ENCODE peak calls at places on chromosome 4, in six cellular contexts. One of them, this sample, is unnamed.

GRCh38 chr4:22720091-22720490 is 27.4 kb downstream of the GBA3 start:
- DNase-seq in gastrocnemius medialis: no peak
- DNase-seq in left lung: no peak
- DNase-seq in neural progenitor cell: no peak
- DNase-seq in GM23338: no peak
- DNase-seq in colonic mucosa: no peak
- DNase-seq in this sample: no peak

GRCh38 chr4:94603170-94603747 is 151.5 kb downstream of the PDLIM5 start:
- DNase-seq in left lung: no peak
- DNase-seq in neural progenitor cell: no peak
- DNase-seq in colonic mucosa: no peak
- DNase-seq in GM23338: no peak
- DNase-seq in gastrocnemius medialis: peak
- DNase-seq in this sample: no peak

GRCh38 chr4:76703123-76703490 is 194.8 kb downstream of the SOWAHB start:
- DNase-seq in neural progenitor cell: no peak
- DNase-seq in gastrocnemius medialis: no peak
- DNase-seq in colonic mucosa: no peak
- DNase-seq in GM23338: no peak
- DNase-seq in left lung: no peak
- DNase-seq in this sample: no peak

GRCh38 chr4:7857238-7857701 is 82.4 kb downstream of the AFAP1 start:
- DNase-seq in left lung: no peak
- DNase-seq in neural progenitor cell: no peak
- DNase-seq in gastrocnemius medialis: no peak
- DNase-seq in colonic mucosa: no peak
- DNase-seq in GM23338: no peak
- DNase-seq in this sample: peak

GRCh38 chr4:82043081-82043808 is 330.5 kb downstream of the HNRNPD start:
- DNase-seq in colonic mucosa: peak
- DNase-seq in left lung: no peak
- DNase-seq in GM23338: peak
- DNase-seq in neural progenitor cell: peak
- DNase-seq in gastrocnemius medialis: no peak
- DNase-seq in this sample: no peak

GRCh38 chr4:110634320-110635154 is 11.7 kb upstream of the PITX2 start:
- DNase-seq in left lung: no peak
- DNase-seq in gastrocnemius medialis: no peak
- DNase-seq in GM23338: peak
- DNase-seq in colonic mucosa: no peak
- DNase-seq in neural progenitor cell: no peak
- DNase-seq in this sample: no peak

GRCh38 chr4:15198070-15198727 is 195.9 kb downstream of the CPEB2 start:
- DNase-seq in left lung: no peak
- DNase-seq in colonic mucosa: no peak
- DNase-seq in GM23338: peak
- DNase-seq in gastrocnemius medialis: no peak
- DNase-seq in neural progenitor cell: no peak
- DNase-seq in this sample: no peak

GRCh38 chr4:105227054-105227453 is 80.4 kb downstream of the TET2 start:
- DNase-seq in gastrocnemius medialis: no peak
- DNase-seq in left lung: no peak
- DNase-seq in GM23338: no peak
- DNase-seq in colonic mucosa: no peak
- DNase-seq in neural progenitor cell: no peak
- DNase-seq in this sample: no peak

GRCh38 chr4:33306131-33306530 is 2586.0 kb downstream of the PCDH7 start:
- DNase-seq in GM23338: no peak
- DNase-seq in colonic mucosa: no peak
- DNase-seq in neural progenitor cell: no peak
- DNase-seq in left lung: no peak
- DNase-seq in gastrocnemius medialis: no peak
- DNase-seq in this sample: no peak

GRCh38 chr4:9691221-9692065 is 90.0 kb upstream of the DRD5 start:
- DNase-seq in gastrocnemius medialis: peak
- DNase-seq in colonic mucosa: peak
- DNase-seq in left lung: peak
- DNase-seq in GM23338: peak
- DNase-seq in neural progenitor cell: peak
- DNase-seq in this sample: peak

DNA sequence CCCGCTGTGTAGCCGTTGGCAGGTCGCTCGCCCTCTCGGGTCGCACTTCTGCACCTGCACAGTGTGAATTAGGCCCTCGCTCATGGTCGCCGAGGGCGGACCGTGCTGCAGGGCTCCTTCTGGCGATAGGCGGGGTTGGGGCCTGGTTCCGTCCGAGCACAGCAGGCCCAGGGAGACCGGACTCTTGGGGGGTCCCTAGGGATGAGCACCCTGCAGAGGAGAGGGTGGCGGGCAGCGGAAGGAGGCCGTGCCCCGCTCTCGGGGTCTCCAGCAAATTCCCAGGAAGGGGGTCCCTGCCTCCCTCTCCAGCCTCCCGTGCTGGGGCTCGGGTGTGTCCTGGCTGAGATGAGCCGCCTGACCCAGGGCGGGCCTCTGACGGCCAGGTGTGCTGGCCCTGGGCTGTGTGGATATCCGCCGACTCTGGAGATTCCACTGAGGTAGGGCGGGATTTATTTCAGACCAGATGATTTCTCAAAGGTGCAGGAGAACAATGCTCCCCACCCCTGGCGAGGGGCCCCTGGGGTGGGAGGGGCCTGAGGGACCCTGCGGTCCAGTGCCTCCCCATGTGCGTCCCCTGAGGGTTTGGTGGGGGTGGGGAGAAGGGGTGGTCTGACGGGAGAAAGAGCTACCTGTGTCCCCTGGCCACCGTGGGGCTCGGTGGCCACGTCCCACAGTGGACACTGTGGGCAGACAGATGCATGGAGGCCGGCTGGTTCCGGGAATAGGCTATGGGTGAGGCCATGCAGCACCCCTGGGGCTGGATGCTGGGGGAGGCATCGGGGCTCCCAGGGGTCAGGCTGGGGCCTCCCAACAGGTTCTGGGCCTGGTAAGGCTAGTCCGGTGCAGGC is 867 bp upstream of the FAM53A start:
- DNase-seq in left lung: no peak
- DNase-seq in gastrocnemius medialis: no peak
- DNase-seq in colonic mucosa: peak
- DNase-seq in GM23338: no peak
- DNase-seq in neural progenitor cell: no peak
- DNase-seq in this sample: no peak
- H3K27ac ChIP-seq in left lung: peak
- H3K27ac ChIP-seq in gastrocnemius medialis: peak
- H3K27ac ChIP-seq in colonic mucosa: peak
- H3K27ac ChIP-seq in GM23338: no peak
- H3K27ac ChIP-seq in neural progenitor cell: no peak
- H3K27ac ChIP-seq in this sample: peak

GRCh38 chr4:133148690-133149363 is at the start of gene PCDH10:
- DNase-seq in left lung: peak
- DNase-seq in neural progenitor cell: peak
- DNase-seq in colonic mucosa: peak
- DNase-seq in GM23338: peak
- DNase-seq in gastrocnemius medialis: peak
- DNase-seq in this sample: peak
- H3K4me3 ChIP-seq in left lung: peak
- H3K4me3 ChIP-seq in neural progenitor cell: peak
- H3K4me3 ChIP-seq in colonic mucosa: peak
- H3K4me3 ChIP-seq in GM23338: peak
- H3K4me3 ChIP-seq in gastrocnemius medialis: peak
- H3K4me3 ChIP-seq in this sample: peak

GRCh38 chr4:20552004-20552403 is 148.3 kb upstream of the PACRGL start:
- DNase-seq in neural progenitor cell: no peak
- DNase-seq in gastrocnemius medialis: no peak
- DNase-seq in left lung: no peak
- DNase-seq in GM23338: peak
- DNase-seq in colonic mucosa: no peak
- DNase-seq in this sample: no peak

GRCh38 chr4:20554134-20554533 is 146.1 kb upstream of the PACRGL start:
- DNase-seq in gastrocnemius medialis: no peak
- DNase-seq in GM23338: no peak
- DNase-seq in left lung: no peak
- DNase-seq in colonic mucosa: no peak
- DNase-seq in neural progenitor cell: no peak
- DNase-seq in this sample: no peak
- TF ChIP-seq CTCF in gastrocnemius medialis: no peak
- TF ChIP-seq CTCF in GM23338: no peak
- TF ChIP-seq CTCF in left lung: no peak
- TF ChIP-seq CTCF in colonic mucosa: no peak
- TF ChIP-seq CTCF in neural progenitor cell: no peak
- TF ChIP-seq CTCF in this sample: no peak

GRCh38 chr4:61556277-61556676 is 356.2 kb downstream of the ADGRL3 start:
- DNase-seq in neural progenitor cell: no peak
- DNase-seq in gastrocnemius medialis: no peak
- DNase-seq in left lung: no peak
- DNase-seq in colonic mucosa: no peak
- DNase-seq in GM23338: no peak
- DNase-seq in this sample: no peak
- H3K27ac ChIP-seq in neural progenitor cell: peak
- H3K27ac ChIP-seq in gastrocnemius medialis: no peak
- H3K27ac ChIP-seq in left lung: no peak
- H3K27ac ChIP-seq in colonic mucosa: peak
- H3K27ac ChIP-seq in GM23338: no peak
- H3K27ac ChIP-seq in this sample: no peak

GRCh38 chr4:139039044-139039443 is 23.5 kb downstream of the NOCT start:
- DNase-seq in colonic mucosa: no peak
- DNase-seq in gastrocnemius medialis: no peak
- DNase-seq in left lung: no peak
- DNase-seq in GM23338: no peak
- DNase-seq in neural progenitor cell: no peak
- DNase-seq in this sample: no peak
- H3K4me3 ChIP-seq in colonic mucosa: no peak
- H3K4me3 ChIP-seq in gastrocnemius medialis: no peak
- H3K4me3 ChIP-seq in left lung: no peak
- H3K4me3 ChIP-seq in GM23338: no peak
- H3K4me3 ChIP-seq in neural progenitor cell: no peak
- H3K4me3 ChIP-seq in this sample: no peak

GRCh38 chr4:98055800-98056501 is 87.3 kb downstream of the STPG2 start:
- DNase-seq in gastrocnemius medialis: no peak
- DNase-seq in colonic mucosa: no peak
- DNase-seq in GM23338: peak
- DNase-seq in left lung: peak
- DNase-seq in neural progenitor cell: no peak
- DNase-seq in this sample: no peak
- TF ChIP-seq CTCF in gastrocnemius medialis: no peak
- TF ChIP-seq CTCF in colonic mucosa: no peak
- TF ChIP-seq CTCF in GM23338: peak
- TF ChIP-seq CTCF in left lung: no peak
- TF ChIP-seq CTCF in neural progenitor cell: no peak
- TF ChIP-seq CTCF in this sample: no peak

GRCh38 chr4:51958199-51958968 is 61.8 kb downstream of the LRRC66 start:
- DNase-seq in neural progenitor cell: peak
- DNase-seq in colonic mucosa: no peak
- DNase-seq in GM23338: no peak
- DNase-seq in gastrocnemius medialis: no peak
- DNase-seq in left lung: no peak
- DNase-seq in this sample: no peak
- H3K27ac ChIP-seq in neural progenitor cell: peak
- H3K27ac ChIP-seq in colonic mucosa: no peak
- H3K27ac ChIP-seq in GM23338: no peak
- H3K27ac ChIP-seq in gastrocnemius medialis: no peak
- H3K27ac ChIP-seq in left lung: no peak
- H3K27ac ChIP-seq in this sample: no peak

DNA sequence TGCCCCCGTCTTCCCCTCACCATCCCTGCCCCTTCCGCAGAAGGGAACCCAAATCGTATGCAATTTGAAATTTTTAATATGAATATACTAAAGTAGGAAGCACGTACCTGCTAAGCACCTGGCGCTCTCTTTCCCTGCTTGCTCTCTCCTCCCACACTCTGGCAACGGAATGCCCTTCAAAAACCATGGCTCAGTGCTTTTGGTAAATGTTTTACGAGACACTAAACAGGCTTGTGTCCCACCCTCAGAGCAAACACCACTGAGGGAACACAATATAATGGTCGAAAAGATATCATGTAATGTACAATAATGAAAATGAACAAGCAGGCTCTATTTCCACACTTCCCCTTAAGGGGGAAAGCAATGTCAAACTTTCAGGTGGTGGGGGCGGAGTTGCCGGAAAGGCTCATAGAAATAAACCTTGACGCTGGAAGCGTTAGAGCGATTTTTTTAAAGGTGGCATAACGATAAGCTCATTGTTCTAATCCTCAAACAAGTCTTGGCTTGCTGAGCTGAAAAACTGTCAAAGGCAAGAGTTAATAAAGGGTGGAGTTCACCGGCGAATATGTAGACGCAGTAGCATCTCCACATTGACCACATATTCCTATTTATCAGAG is 115.1 kb downstream of the RBM47 start:
- DNase-seq in left lung: no peak
- DNase-seq in neural progenitor cell: no peak
- DNase-seq in gastrocnemius medialis: no peak
- DNase-seq in colonic mucosa: peak
- DNase-seq in GM23338: no peak
- DNase-seq in this sample: no peak
- H3K4me3 ChIP-seq in left lung: peak
- H3K4me3 ChIP-seq in neural progenitor cell: no peak
- H3K4me3 ChIP-seq in gastrocnemius medialis: no peak
- H3K4me3 ChIP-seq in colonic mucosa: peak
- H3K4me3 ChIP-seq in GM23338: no peak
- H3K4me3 ChIP-seq in this sample: no peak

DNA sequence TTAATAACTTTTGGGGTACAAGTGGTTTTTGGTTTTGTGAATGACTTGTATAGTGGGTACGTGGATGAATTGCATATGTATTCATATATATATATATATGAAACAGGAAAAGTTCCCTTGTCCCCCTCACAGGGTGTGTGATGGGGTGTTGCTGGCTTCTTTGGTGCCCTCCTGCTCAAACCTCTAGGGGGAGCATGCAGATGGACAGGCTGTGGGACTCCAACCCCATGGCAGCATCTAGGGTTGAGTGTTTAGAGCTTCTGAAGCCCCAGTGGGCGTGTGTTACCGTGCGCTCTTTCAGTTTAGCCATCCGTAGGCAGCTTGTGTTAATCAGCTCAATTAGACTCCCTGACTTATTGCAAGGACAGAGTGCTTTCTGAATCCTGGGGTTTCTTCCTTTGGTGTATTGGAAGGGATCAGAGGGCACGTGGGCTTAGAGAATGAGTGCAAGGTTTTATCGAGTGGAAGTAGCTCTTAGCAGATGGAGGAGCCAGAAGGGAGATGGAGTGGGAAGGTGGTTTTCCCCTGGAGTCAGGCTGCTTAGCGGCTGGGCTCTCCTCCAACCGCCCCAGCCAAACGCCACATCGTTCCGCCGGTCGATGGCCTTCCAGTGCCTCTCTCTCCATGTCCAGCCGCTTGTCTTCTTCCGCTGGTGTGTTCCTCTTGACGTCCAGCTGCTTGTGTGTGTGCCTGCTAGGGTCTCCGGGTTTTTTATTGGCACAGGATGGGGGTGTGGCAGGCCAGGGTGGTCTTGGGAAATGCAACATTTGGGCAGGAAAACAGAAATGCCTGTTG is 674.4 kb upstream of the LCORL start:
- DNase-seq in left lung: peak
- DNase-seq in gastrocnemius medialis: no peak
- DNase-seq in neural progenitor cell: peak
- DNase-seq in GM23338: peak
- DNase-seq in colonic mucosa: no peak
- DNase-seq in this sample: no peak
- TF ChIP-seq CTCF in left lung: no peak
- TF ChIP-seq CTCF in gastrocnemius medialis: no peak
- TF ChIP-seq CTCF in neural progenitor cell: peak
- TF ChIP-seq CTCF in GM23338: peak
- TF ChIP-seq CTCF in colonic mucosa: no peak
- TF ChIP-seq CTCF in this sample: no peak

This sample was measured in dorsolateral prefrontal cortex.